ENCODE peak calls at places on chromosomes 12 and 14, in nine cellular contexts. One of them, this sample, is unnamed.

GRCh38 chr12:64571346-64571745 is 38.9 kb upstream of the RASSF3 start:
- DNase-seq in A549: no peak
- DNase-seq in AML-193: no peak
- DNase-seq in activated CD4-positive, alpha-beta T cell treated with anti-CD3 and anti-CD28 coated beads for 36 hours: no peak
- DNase-seq in heart right ventricle: no peak
- DNase-seq in T-cell: peak; percentile 8
- DNase-seq in AG10803: no peak
- DNase-seq in left colon: no peak
- DNase-seq in GM10248: no peak
- DNase-seq in this sample: no peak

GRCh38 chr12:46266869-46267617 is 1.8 kb downstream of the SLC38A1 start:
- DNase-seq in AML-193: peak; percentile 24
- DNase-seq in A549: peak; percentile 64
- DNase-seq in AG10803: peak; percentile 61
- DNase-seq in heart right ventricle: peak; percentile 46
- DNase-seq in T-cell: peak; percentile 61
- DNase-seq in GM10248: peak; percentile 34
- DNase-seq in left colon: peak; percentile 71
- DNase-seq in activated CD4-positive, alpha-beta T cell treated with anti-CD3 and anti-CD28 coated beads for 36 hours: peak; percentile 73
- DNase-seq in this sample: peak; percentile 88

GRCh38 chr14:75636100-75636692 is 24.5 kb downstream of the ERG28 start:
- DNase-seq in heart right ventricle: no peak
- DNase-seq in GM10248: no peak
- DNase-seq in T-cell: no peak
- DNase-seq in left colon: no peak
- DNase-seq in A549: no peak
- DNase-seq in AG10803: peak; percentile 54
- DNase-seq in activated CD4-positive, alpha-beta T cell treated with anti-CD3 and anti-CD28 coated beads for 36 hours: no peak
- DNase-seq in AML-193: no peak
- DNase-seq in this sample: no peak

GRCh38 chr14:61484826-61485584 is 163.6 kb downstream of the PRKCH start:
- DNase-seq in AG10803: no peak
- DNase-seq in GM10248: no peak
- DNase-seq in heart right ventricle: no peak
- DNase-seq in left colon: no peak
- DNase-seq in AML-193: no peak
- DNase-seq in A549: no peak
- DNase-seq in T-cell: no peak
- DNase-seq in activated CD4-positive, alpha-beta T cell treated with anti-CD3 and anti-CD28 coated beads for 36 hours: no peak
- DNase-seq in this sample: no peak

GRCh38 chr14:67650694-67651093 is 23.7 kb downstream of the VTI1B start:
- DNase-seq in A549: no peak
- DNase-seq in heart right ventricle: no peak
- DNase-seq in AG10803: peak; percentile 88
- DNase-seq in activated CD4-positive, alpha-beta T cell treated with anti-CD3 and anti-CD28 coated beads for 36 hours: no peak
- DNase-seq in T-cell: no peak
- DNase-seq in AML-193: no peak
- DNase-seq in left colon: no peak
- DNase-seq in GM10248: no peak
- DNase-seq in this sample: no peak

GRCh38 chr14:100278702-100279101 is 27.5 kb downstream of the SLC25A29 start:
- DNase-seq in T-cell: no peak
- DNase-seq in activated CD4-positive, alpha-beta T cell treated with anti-CD3 and anti-CD28 coated beads for 36 hours: no peak
- DNase-seq in left colon: no peak
- DNase-seq in GM10248: peak; percentile 39
- DNase-seq in AG10803: peak; percentile 76
- DNase-seq in heart right ventricle: no peak
- DNase-seq in AML-193: peak; percentile 56
- DNase-seq in A549: no peak
- DNase-seq in this sample: peak; percentile 69

GRCh38 chr12:65568517-65568916 is 255.8 kb upstream of the HMGA2 start:
- DNase-seq in A549: peak; percentile 42
- DNase-seq in GM10248: no peak
- DNase-seq in activated CD4-positive, alpha-beta T cell treated with anti-CD3 and anti-CD28 coated beads for 36 hours: no peak
- DNase-seq in AML-193: no peak
- DNase-seq in heart right ventricle: no peak
- DNase-seq in T-cell: no peak
- DNase-seq in AG10803: no peak
- DNase-seq in left colon: no peak
- DNase-seq in this sample: no peak

GRCh38 chr12:52537101-52537500 is 15.8 kb downstream of the KRT71 start:
- DNase-seq in AG10803: no peak
- DNase-seq in activated CD4-positive, alpha-beta T cell treated with anti-CD3 and anti-CD28 coated beads for 36 hours: no peak
- DNase-seq in left colon: no peak
- DNase-seq in AML-193: no peak
- DNase-seq in T-cell: no peak
- DNase-seq in GM10248: no peak
- DNase-seq in A549: no peak
- DNase-seq in heart right ventricle: no peak
- DNase-seq in this sample: no peak

GRCh38 chr12:104501641-104502040 is 44.9 kb downstream of the CHST11 start:
- DNase-seq in A549: no peak
- DNase-seq in AG10803: no peak
- DNase-seq in AML-193: no peak
- DNase-seq in left colon: no peak
- DNase-seq in activated CD4-positive, alpha-beta T cell treated with anti-CD3 and anti-CD28 coated beads for 36 hours: peak; percentile 57
- DNase-seq in GM10248: no peak
- DNase-seq in heart right ventricle: no peak
- DNase-seq in T-cell: no peak
- DNase-seq in this sample: no peak

GRCh38 chr14:33914676-33915516 is 36.0 kb downstream of the EGLN3 start:
- DNase-seq in left colon: no peak
- DNase-seq in AML-193: no peak
- DNase-seq in T-cell: no peak
- DNase-seq in heart right ventricle: no peak
- DNase-seq in AG10803: peak; percentile 48
- DNase-seq in GM10248: no peak
- DNase-seq in activated CD4-positive, alpha-beta T cell treated with anti-CD3 and anti-CD28 coated beads for 36 hours: no peak
- DNase-seq in A549: peak; percentile 76
- DNase-seq in this sample: no peak

GRCh38 chr12:111056618-111057521 is 136.5 kb upstream of the MYL2 start:
- DNase-seq in AML-193: no peak
- DNase-seq in left colon: no peak
- DNase-seq in GM10248: peak; percentile 68
- DNase-seq in AG10803: no peak
- DNase-seq in T-cell: peak; percentile 37
- DNase-seq in A549: no peak
- DNase-seq in activated CD4-positive, alpha-beta T cell treated with anti-CD3 and anti-CD28 coated beads for 36 hours: peak; percentile 83
- DNase-seq in heart right ventricle: no peak
- DNase-seq in this sample: no peak

GRCh38 chr12:6165418-6165817 is 34.8 kb upstream of the CD9 start:
- DNase-seq in activated CD4-positive, alpha-beta T cell treated with anti-CD3 and anti-CD28 coated beads for 36 hours: no peak
- DNase-seq in AG10803: peak; percentile 94
- DNase-seq in left colon: no peak
- DNase-seq in A549: no peak
- DNase-seq in GM10248: no peak
- DNase-seq in heart right ventricle: no peak
- DNase-seq in T-cell: no peak
- DNase-seq in AML-193: no peak
- DNase-seq in this sample: no peak

GRCh38 chr12:121283388-121283787 is 13.1 kb downstream of the CAMKK2 start:
- DNase-seq in T-cell: no peak
- DNase-seq in A549: no peak
- DNase-seq in AG10803: no peak
- DNase-seq in AML-193: no peak
- DNase-seq in GM10248: no peak
- DNase-seq in left colon: no peak
- DNase-seq in heart right ventricle: no peak
- DNase-seq in activated CD4-positive, alpha-beta T cell treated with anti-CD3 and anti-CD28 coated beads for 36 hours: no peak
- DNase-seq in this sample: no peak

GRCh38 chr12:19032826-19033225 is 96.7 kb upstream of the PLEKHA5 start:
- DNase-seq in AML-193: no peak
- DNase-seq in activated CD4-positive, alpha-beta T cell treated with anti-CD3 and anti-CD28 coated beads for 36 hours: no peak
- DNase-seq in AG10803: no peak
- DNase-seq in GM10248: no peak
- DNase-seq in T-cell: no peak
- DNase-seq in A549: no peak
- DNase-seq in left colon: no peak
- DNase-seq in heart right ventricle: no peak
- DNase-seq in this sample: no peak

GRCh38 chr14:78933948-78934524 is 763.9 kb downstream of the NRXN3 start:
- DNase-seq in AML-193: peak; percentile 4
- DNase-seq in left colon: no peak
- DNase-seq in activated CD4-positive, alpha-beta T cell treated with anti-CD3 and anti-CD28 coated beads for 36 hours: no peak
- DNase-seq in AG10803: peak; percentile 34
- DNase-seq in GM10248: peak; percentile 30
- DNase-seq in T-cell: no peak
- DNase-seq in heart right ventricle: no peak
- DNase-seq in A549: peak; percentile 42
- DNase-seq in this sample: no peak

GRCh38 chr14:100747736-100748135 is 21.0 kb downstream of the DLK1 start:
- DNase-seq in AML-193: no peak
- DNase-seq in T-cell: no peak
- DNase-seq in left colon: no peak
- DNase-seq in heart right ventricle: no peak
- DNase-seq in A549: no peak
- DNase-seq in AG10803: no peak
- DNase-seq in activated CD4-positive, alpha-beta T cell treated with anti-CD3 and anti-CD28 coated beads for 36 hours: no peak
- DNase-seq in GM10248: no peak
- DNase-seq in this sample: no peak

GRCh38 chr12:51972849-51973273 is 21.4 kb downstream of the ACVR1B start:
- DNase-seq in AML-193: peak; percentile 94
- DNase-seq in activated CD4-positive, alpha-beta T cell treated with anti-CD3 and anti-CD28 coated beads for 36 hours: peak; percentile 82
- DNase-seq in T-cell: peak; percentile 40
- DNase-seq in left colon: no peak
- DNase-seq in AG10803: peak; percentile 72
- DNase-seq in A549: no peak
- DNase-seq in GM10248: no peak
- DNase-seq in heart right ventricle: no peak
- DNase-seq in this sample: peak; percentile 88

GRCh38 chr14:104692261-104692938 is 3.0 kb downstream of the INF2 start:
- DNase-seq in AML-193: no peak
- DNase-seq in activated CD4-positive, alpha-beta T cell treated with anti-CD3 and anti-CD28 coated beads for 36 hours: no peak
- DNase-seq in GM10248: no peak
- DNase-seq in left colon: no peak
- DNase-seq in heart right ventricle: no peak
- DNase-seq in AG10803: no peak
- DNase-seq in T-cell: no peak
- DNase-seq in A549: no peak
- DNase-seq in this sample: peak; percentile 74

This sample was measured in left lung.